ENCODE peak calls at places on chromosomes 2 and 18, in four cellular contexts. T, W, B and X are unnamed samples.

GRCh38 chr2:216683846-216684245 is 11.5 kb downstream of the IGFBP5 start:
- ATAC-seq in T (peak; percentile 57), B (peak; percentile 78), W (peak; percentile 79), X (peak; percentile 94)

GRCh38 chr2:200730302-200730701 is 81.4 kb upstream of the BZW1 start:
- ATAC-seq in W (no peak), T (no peak), B (no peak), X (no peak)

GRCh38 chr18:12394428-12394827 is 13.3 kb upstream of the PRELID3A start:
- ATAC-seq in T (peak; percentile 46), W (peak; percentile 71), B (peak; percentile 31), X (no peak)

GRCh38 chr18:3321133-3321812 is 59.3 kb downstream of the MYL12B start:
- ATAC-seq in B (no peak), W (peak; percentile 59), T (no peak), X (no peak)

GRCh38 chr2:199989822-199990221 is 34.4 kb downstream of the MAIP1 start:
- ATAC-seq in W (no peak), B (no peak), T (peak; percentile 77), X (no peak)

GRCh38 chr2:230306474-230306873 is 20.5 kb upstream of the SP140L start:
- ATAC-seq in T (no peak), W (no peak), B (no peak), X (no peak)

GRCh38 chr2:85504434-85505261 is 34.3 kb upstream of the MAT2A start:
- ATAC-seq in B (peak; percentile 37), W (peak; percentile 82), T (peak; percentile 23), X (peak; percentile 83)

GRCh38 chr2:36287363-36288275 is 68.0 kb upstream of the CRIM1 start:
- ATAC-seq in B (no peak), W (no peak), T (no peak), X (no peak)

GRCh38 chr18:52352920-52353319 is 12.9 kb downstream of the DCC start:
- ATAC-seq in T (no peak), W (no peak), B (no peak), X (no peak)

GRCh38 chr2:21441442-21441841 is 317.7 kb downstream of the TDRD15 start:
- ATAC-seq in W (no peak), T (no peak), B (no peak), X (no peak)

GRCh38 chr18:21727740-21728139 is 12.9 kb upstream of the MIB1 start:
- ATAC-seq in W (no peak), B (no peak), T (no peak), X (no peak)

GRCh38 chr2:3365219-3365618 is 12.4 kb downstream of the EIPR1 start:
- ATAC-seq in T (no peak), W (no peak), B (no peak), X (no peak)

GRCh38 chr18:32576296-32576916 is 105.7 kb upstream of the GAREM1 start:
- ATAC-seq in W (peak; percentile 54), B (no peak), T (no peak), X (no peak)

GRCh38 chr2:105415007-105415406 is 16.2 kb upstream of the FHL2 start:
- ATAC-seq in W (no peak), B (no peak), T (no peak), X (no peak)

GRCh38 chr2:45274190-45274926 is 265.1 kb upstream of the SIX2 start:
- ATAC-seq in B (no peak), T (peak; percentile 34), W (peak; percentile 21), X (no peak)

GRCh38 chr2:42951263-42951938 is 159.0 kb upstream of the HAAO start:
- ATAC-seq in W (no peak), T (no peak), B (no peak), X (peak; percentile 51)

GRCh38 chr2:170141865-170142264 is 36.1 kb upstream of the MYO3B start:
- ATAC-seq in T (no peak), B (no peak), W (no peak), X (no peak)

GRCh38 chr2:8608411-8608954 is 73.4 kb upstream of the ID2 start:
- ATAC-seq in W (no peak), B (no peak), T (no peak), X (no peak)

DNA sequence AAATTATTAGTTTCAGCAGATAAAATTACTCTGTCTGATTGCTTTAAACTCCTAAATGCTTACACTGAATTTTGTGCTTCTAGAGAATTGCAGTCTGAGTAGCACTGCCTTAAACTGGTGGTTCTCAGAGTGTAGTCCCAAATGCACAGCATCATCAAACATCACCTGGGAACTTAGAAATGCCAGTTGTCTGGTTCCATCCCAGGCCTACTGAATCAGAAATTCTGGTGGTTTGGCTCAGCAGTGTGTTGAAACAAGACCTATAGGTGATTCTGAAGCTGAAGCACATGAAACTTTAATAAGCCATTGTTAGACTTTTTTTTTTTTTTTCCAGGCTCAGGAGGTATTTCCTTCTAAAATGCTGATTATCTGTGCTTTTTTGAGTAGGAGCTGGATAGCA is 22.0 kb downstream of the EPC2 start:
- ATAC-seq in T (no peak), B (no peak), W (no peak), X (no peak)
- H3K4me1 ChIP-seq in T (no peaks in the 10 kb centered on the region), B (peaks cover 16% of the 10 kb centered on the region), W (peaks cover 8% of the 10 kb centered on the region), X (peaks cover 2% of the 10 kb centered on the region)

GRCh38 chr2:10475811-10476660 is 27.9 kb upstream of the ODC1 start:
- ATAC-seq in W (no peak), B (peak; percentile 5), T (no peak), X (no peak)

GRCh38 chr2:10477443-10478297 is 29.5 kb upstream of the ODC1 start:
- ATAC-seq in B (no peak), W (no peak), T (no peak), X (no peak)

GRCh38 chr2:10476723-10477442 is 28.8 kb upstream of the ODC1 start:
- ATAC-seq in T (no peak), W (no peak), B (no peak), X (no peak)

GRCh38 chr2:10473121-10473756 is 25.1 kb upstream of the ODC1 start:
- ATAC-seq in T (no peak), B (no peak), W (no peak), X (no peak)

DNA sequence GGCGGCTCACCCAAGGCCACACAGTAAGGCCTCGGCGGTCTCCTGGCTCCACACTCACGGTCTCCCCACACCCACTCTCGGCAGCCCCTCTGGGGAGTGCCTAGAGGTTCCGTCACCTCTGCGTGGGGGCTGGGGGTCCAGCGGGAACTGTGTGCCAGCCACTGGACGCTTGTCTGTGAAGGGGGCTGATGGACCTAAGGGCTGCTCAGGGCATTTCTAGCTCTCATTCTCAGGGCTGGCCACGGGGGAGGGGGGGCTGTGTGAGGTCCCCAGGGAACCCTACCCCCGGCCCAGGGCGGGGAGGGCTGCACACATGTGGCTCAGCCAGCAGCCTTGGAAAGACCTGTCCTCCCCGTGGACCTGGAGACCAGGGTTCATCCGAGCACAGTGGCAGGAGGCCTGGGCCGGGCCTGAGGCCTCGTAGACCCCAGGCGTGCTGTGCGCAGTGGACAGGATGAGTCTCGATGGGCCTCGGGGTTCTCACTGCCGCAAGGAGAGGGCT is 27.1 kb upstream of the ODC1 start:
- ATAC-seq in W (no peak), T (no peak), B (peak; percentile 22), X (no peak)
- H3K4me1 ChIP-seq in W (no peaks in the 10 kb centered on the region), T (peaks cover 4% of the 10 kb centered on the region), B (no peaks in the 10 kb centered on the region), X (no peaks in the 10 kb centered on the region)

GRCh38 chr2:195561205-195562032 is 95.6 kb upstream of the SLC39A10 start:
- ATAC-seq in T (peak; percentile 42), W (peak; percentile 73), B (no peak), X (no peak)

GRCh38 chr2:195560209-195560907 is 96.7 kb upstream of the SLC39A10 start:
- ATAC-seq in T (peak; percentile 52), B (no peak), W (no peak), X (no peak)

GRCh38 chr2:195559431-195559914 is 97.6 kb upstream of the SLC39A10 start:
- ATAC-seq in T (peak; percentile 85), B (peak; percentile 79), W (no peak), X (peak; percentile 43)

DNA sequence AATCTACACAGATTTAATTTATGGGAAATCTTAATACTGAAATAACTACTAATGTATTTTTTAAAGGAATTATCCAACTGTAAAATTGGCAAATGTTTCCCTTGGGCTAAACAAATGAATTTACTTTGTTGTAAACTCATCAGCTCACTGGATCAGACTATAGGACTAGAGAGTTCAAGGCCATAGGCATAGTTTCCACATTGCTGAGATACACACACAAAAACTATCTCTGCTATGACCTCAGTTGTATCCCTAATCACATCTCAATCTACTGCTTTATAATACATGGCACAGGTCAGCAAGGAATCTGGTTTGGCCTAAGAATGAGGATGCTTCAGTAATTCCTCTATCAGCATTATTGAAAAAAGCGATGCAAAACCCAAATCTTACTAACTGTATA is 101.1 kb upstream of the SLC39A10 start:
- ATAC-seq in T (no peak), B (no peak), W (no peak), X (no peak)
- H3K4me1 ChIP-seq in T (no peaks in the 10 kb centered on the region), B (peaks cover 20% of the 10 kb centered on the region), W (peaks cover 20% of the 10 kb centered on the region), X (no peaks in the 10 kb centered on the region)

DNA sequence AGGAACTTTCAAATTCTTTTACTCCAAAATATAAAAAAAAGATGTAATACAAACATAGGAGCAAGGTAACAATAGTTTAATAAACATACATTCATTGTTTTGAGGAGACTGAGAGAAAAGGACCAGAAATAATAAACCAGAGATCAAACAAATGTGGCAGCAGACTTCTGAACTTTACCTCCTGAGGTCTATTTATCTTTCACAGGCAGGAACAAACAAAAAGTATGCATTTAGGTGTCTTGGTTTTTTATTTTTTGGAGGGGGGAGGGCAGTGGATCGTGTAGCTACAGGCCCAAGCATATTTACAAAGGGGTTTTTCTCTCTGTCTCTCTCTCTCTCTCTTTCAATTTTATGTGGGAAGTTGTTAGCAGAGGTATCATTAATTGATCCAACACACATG is 5.6 kb downstream of the PPP4R1 start:
- ATAC-seq in B (no peak), T (peak; percentile 28), W (no peak), X (no peak)
- H3K4me1 ChIP-seq in B (peaks cover 53% of the 10 kb centered on the region), T (peaks cover 6% of the 10 kb centered on the region), W (peaks cover 43% of the 10 kb centered on the region), X (no peaks in the 10 kb centered on the region)

GRCh38 chr2:237509151-237509550 is 22.1 kb downstream of the MLPH start:
- ATAC-seq in W (no peak), T (no peak), B (peak; percentile 16), X (no peak)

GRCh38 chr2:237508361-237508760 is 21.3 kb downstream of the MLPH start:
- ATAC-seq in B (no peak), W (no peak), T (no peak), X (no peak)

GRCh38 chr2:237507478-237507877 is 20.4 kb downstream of the MLPH start:
- ATAC-seq in T (peak; percentile 8), W (no peak), B (no peak), X (no peak)

GRCh38 chr2:237501892-237502513 is 15.0 kb downstream of the MLPH start:
- ATAC-seq in W (peak; percentile 25), T (peak; percentile 53), B (peak; percentile 74), X (no peak)

DNA sequence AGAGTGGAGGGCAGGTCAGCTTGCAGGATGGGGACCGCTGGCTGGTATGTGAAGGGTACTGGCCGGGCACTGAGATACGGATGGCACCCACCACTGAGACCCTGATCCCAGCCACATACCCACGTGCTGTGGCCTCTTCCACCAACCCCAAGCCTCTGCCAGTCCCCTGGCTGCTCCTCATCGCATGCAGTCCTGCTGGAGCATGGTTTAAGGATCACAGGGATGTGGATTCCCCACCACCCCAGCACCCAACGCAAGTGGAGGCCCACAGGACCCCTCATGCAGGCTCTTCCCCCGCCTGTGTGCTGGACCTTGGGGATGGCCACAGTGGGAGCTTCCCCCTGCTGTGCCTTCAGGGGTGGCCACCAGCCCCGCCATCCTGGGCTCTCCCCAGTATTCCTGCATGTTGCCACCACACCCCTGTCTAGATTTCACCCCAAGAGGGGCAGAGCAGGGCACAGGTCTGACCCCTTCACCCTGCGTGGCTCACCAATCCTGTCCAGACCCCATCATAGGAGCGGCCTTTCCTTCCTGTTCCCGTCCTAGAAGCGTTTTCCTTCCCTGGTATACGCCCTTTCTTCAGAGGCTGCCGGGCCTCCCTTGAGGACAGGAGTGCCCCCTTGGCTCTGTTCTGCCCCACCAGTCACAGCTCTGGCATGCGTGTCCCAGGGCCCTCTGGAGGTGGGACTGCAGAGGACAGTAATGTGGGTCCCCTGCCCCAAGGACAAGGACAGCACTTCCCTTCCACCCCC is 18.3 kb downstream of the MLPH start:
- ATAC-seq in T (no peak), W (no peak), B (no peak), X (no peak)
- H3K4me1 ChIP-seq in T (peaks cover 19% of the 10 kb centered on the region), W (peaks cover 94% of the 10 kb centered on the region), B (peaks cover 89% of the 10 kb centered on the region), X (no peaks in the 10 kb centered on the region)